ENCODE peak calls at places on chromosomes 1 and 21, in four cellular contexts. Y is stimulated activated CD4-positive, alpha-beta T cell treated with anti-CD3 and anti-CD28 coated beads, Interleukin-2, amount 100 ng/mL, for 24 hours; I is NCI-H1417; W is COR-L47. Z is an unnamed sample.

GRCh38 chr1:157193702-157194391 is 55.7 kb upstream of the ETV3 start:
- DNase-seq in W (peak), Y (peak), I (peak), Z (peak)

GRCh38 chr1:2556277-2557145 is at the start of gene TNFRSF14:
- DNase-seq in W (peak), Y (peak), I (peak), Z (peak)

GRCh38 chr1:68231627-68232303 is 558 bp downstream of the WLS start:
- DNase-seq in Y (no peak), W (peak), I (peak), Z (peak)

GRCh38 chr1:51517361-51518032 is 1.6 kb downstream of the EPS15 start:
- DNase-seq in I (peak), Y (no peak), W (no peak), Z (no peak)

GRCh38 chr1:245411245-245411644 is 256.5 kb downstream of the KIF26B start:
- DNase-seq in W (no peak), Y (no peak), I (no peak), Z (peak)

GRCh38 chr1:31425301-31426081 is 12.5 kb downstream of the SERINC2 start:
- DNase-seq in I (no peak), Y (no peak), W (no peak), Z (no peak)

GRCh38 chr1:8006037-8006963 is 19.8 kb downstream of the ERRFI1 start:
- DNase-seq in W (peak), I (peak), Y (no peak), Z (no peak)

GRCh38 chr1:104636581-104636980 is 886.9 kb downstream of the AMY1C start:
- DNase-seq in I (peak), Y (no peak), W (peak), Z (no peak)

GRCh38 chr1:226737819-226738420 is 1.2 kb downstream of the ITPKB start:
- DNase-seq in Y (peak), W (peak), I (peak), Z (peak)

GRCh38 chr1:118944133-118944532 is 44.0 kb downstream of the TBX15 start:
- DNase-seq in W (no peak), I (no peak), Y (no peak), Z (no peak)

GRCh38 chr1:53435151-53435550 is 24.0 kb upstream of the DMRTB1 start:
- DNase-seq in W (no peak), I (no peak), Y (no peak), Z (no peak)

GRCh38 chr1:160807242-160807641 is 11.3 kb downstream of the LY9 start:
- DNase-seq in I (no peak), Y (no peak), W (no peak), Z (no peak)

GRCh38 chr1:37449936-37450335 is 24.4 kb upstream of the ZC3H12A start:
- DNase-seq in I (peak), W (no peak), Y (no peak), Z (no peak)

GRCh38 chr1:77889240-77889637 is 815 bp downstream of the NEXN start:
- DNase-seq in I (no peak), Y (no peak), W (no peak), Z (peak)

GRCh38 chr1:1899266-1899966 is 8.5 kb upstream of the GNB1 start:
- DNase-seq in I (no peak), W (no peak), Y (no peak), Z (no peak)

GRCh38 chr1:47709302-47710074 is 271.6 kb downstream of the FOXD2 start:
- DNase-seq in W (peak), Y (no peak), I (peak), Z (no peak)

GRCh38 chr1:71170925-71171324 is 90.1 kb upstream of the ZRANB2 start:
- DNase-seq in I (no peak), Y (no peak), W (no peak), Z (no peak)

GRCh38 chr21:14541840-14542495 is 4.1 kb downstream of the SAMSN1 start:
- DNase-seq in I (no peak), Y (peak), W (no peak), Z (no peak)

GRCh38 chr1:3384407-3384806 is 70.1 kb upstream of the ARHGEF16 start:
- DNase-seq in Y (no peak), W (no peak), I (no peak), Z (no peak)

GRCh38 chr1:27488523-27489138 is 1.3 kb downstream of the WASF2 start:
- DNase-seq in I (peak), Y (no peak), W (no peak), Z (peak)

GRCh38 chr1:8077120-8077573 is 51.0 kb upstream of the ERRFI1 start:
- DNase-seq in W (no peak), I (peak), Y (no peak), Z (peak)